ENCODE peak calls at places on chromosomes 5 and 9, in seven cellular contexts. One of them, this sample, is unnamed.

GRCh38 chr9:109481747-109482325 is 16.3 kb downstream of the PTPN3 start:
- DNase-seq in AG04450: no peak
- DNase-seq in fibroblast of pulmonary artery: no peak
- DNase-seq in Peyer's patch: no peak
- DNase-seq in hepatocyte: no peak
- DNase-seq in IMR-90: no peak
- DNase-seq in A549: no peak
- DNase-seq in this sample: no peak

GRCh38 chr5:98065261-98065909 is 708.1 kb upstream of the RGMB start:
- DNase-seq in AG04450: no peak
- DNase-seq in fibroblast of pulmonary artery: no peak
- DNase-seq in Peyer's patch: no peak
- DNase-seq in hepatocyte: no peak
- DNase-seq in IMR-90: peak
- DNase-seq in A549: no peak
- DNase-seq in this sample: no peak

GRCh38 chr5:34037829-34038228 is 5.2 kb downstream of the C1QTNF3 start:
- DNase-seq in AG04450: no peak
- DNase-seq in fibroblast of pulmonary artery: no peak
- DNase-seq in Peyer's patch: no peak
- DNase-seq in hepatocyte: no peak
- DNase-seq in IMR-90: no peak
- DNase-seq in A549: no peak
- DNase-seq in this sample: no peak

GRCh38 chr5:155053482-155053881 is 39.9 kb downstream of the KIF4B start:
- DNase-seq in AG04450: no peak
- DNase-seq in fibroblast of pulmonary artery: no peak
- DNase-seq in Peyer's patch: no peak
- DNase-seq in hepatocyte: peak
- DNase-seq in IMR-90: no peak
- DNase-seq in A549: no peak
- DNase-seq in this sample: no peak

GRCh38 chr5:157072508-157072907 is 13.6 kb upstream of the HAVCR1 start:
- DNase-seq in AG04450: no peak
- DNase-seq in fibroblast of pulmonary artery: no peak
- DNase-seq in Peyer's patch: no peak
- DNase-seq in hepatocyte: no peak
- DNase-seq in IMR-90: no peak
- DNase-seq in A549: no peak
- DNase-seq in this sample: no peak

GRCh38 chr9:95055851-95056551 is 261.5 kb downstream of the FANCC start:
- DNase-seq in AG04450: peak
- DNase-seq in fibroblast of pulmonary artery: peak
- DNase-seq in Peyer's patch: no peak
- DNase-seq in hepatocyte: no peak
- DNase-seq in IMR-90: peak
- DNase-seq in A549: no peak
- DNase-seq in this sample: no peak

GRCh38 chr9:219670-220365 is 5.2 kb downstream of the DOCK8 start:
- DNase-seq in AG04450: no peak
- DNase-seq in fibroblast of pulmonary artery: no peak
- DNase-seq in Peyer's patch: no peak
- DNase-seq in hepatocyte: no peak
- DNase-seq in IMR-90: no peak
- DNase-seq in A549: no peak
- DNase-seq in this sample: no peak

GRCh38 chr5:82365744-82366228 is 87.6 kb upstream of the RPS23 start:
- DNase-seq in AG04450: no peak
- DNase-seq in fibroblast of pulmonary artery: peak
- DNase-seq in Peyer's patch: no peak
- DNase-seq in hepatocyte: peak
- DNase-seq in IMR-90: peak
- DNase-seq in A549: peak
- DNase-seq in this sample: no peak

GRCh38 chr9:120412425-120412951 is 167.5 kb downstream of the CDK5RAP2 start:
- DNase-seq in AG04450: peak
- DNase-seq in fibroblast of pulmonary artery: peak
- DNase-seq in Peyer's patch: no peak
- DNase-seq in hepatocyte: peak
- DNase-seq in IMR-90: peak
- DNase-seq in A549: no peak
- DNase-seq in this sample: peak

GRCh38 chr9:128115187-128116103 is 12.1 kb downstream of the PTGES2 start:
- DNase-seq in AG04450: no peak
- DNase-seq in fibroblast of pulmonary artery: no peak
- DNase-seq in Peyer's patch: peak
- DNase-seq in hepatocyte: peak
- DNase-seq in IMR-90: no peak
- DNase-seq in A549: no peak
- DNase-seq in this sample: no peak

GRCh38 chr9:37466037-37466709 is 923 bp upstream of the ZBTB5 start:
- DNase-seq in AG04450: peak
- DNase-seq in fibroblast of pulmonary artery: peak
- DNase-seq in Peyer's patch: peak
- DNase-seq in hepatocyte: peak
- DNase-seq in IMR-90: no peak
- DNase-seq in A549: peak
- DNase-seq in this sample: peak

GRCh38 chr5:168872246-168872645 is 293.1 kb upstream of the PANK3 start:
- DNase-seq in AG04450: no peak
- DNase-seq in fibroblast of pulmonary artery: no peak
- DNase-seq in Peyer's patch: no peak
- DNase-seq in hepatocyte: no peak
- DNase-seq in IMR-90: no peak
- DNase-seq in A549: no peak
- DNase-seq in this sample: no peak

GRCh38 chr5:43485406-43485805 is 1.7 kb upstream of the TMEM267 start:
- DNase-seq in AG04450: no peak
- DNase-seq in fibroblast of pulmonary artery: no peak
- DNase-seq in Peyer's patch: no peak
- DNase-seq in hepatocyte: peak
- DNase-seq in IMR-90: peak
- DNase-seq in A549: peak
- DNase-seq in this sample: no peak

GRCh38 chr9:122215663-122216062 is 13.1 kb downstream of the LHX6 start:
- DNase-seq in AG04450: no peak
- DNase-seq in fibroblast of pulmonary artery: no peak
- DNase-seq in Peyer's patch: no peak
- DNase-seq in hepatocyte: no peak
- DNase-seq in IMR-90: no peak
- DNase-seq in A549: no peak
- DNase-seq in this sample: no peak

GRCh38 chr5:73374520-73375235 is 73.9 kb downstream of the FOXD1 start:
- DNase-seq in AG04450: no peak
- DNase-seq in fibroblast of pulmonary artery: peak
- DNase-seq in Peyer's patch: no peak
- DNase-seq in hepatocyte: no peak
- DNase-seq in IMR-90: peak
- DNase-seq in A549: peak
- DNase-seq in this sample: no peak

GRCh38 chr9:98057095-98057799 is 715 bp downstream of the NANS start:
- DNase-seq in AG04450: no peak
- DNase-seq in fibroblast of pulmonary artery: no peak
- DNase-seq in Peyer's patch: no peak
- DNase-seq in hepatocyte: no peak
- DNase-seq in IMR-90: peak
- DNase-seq in A549: no peak
- DNase-seq in this sample: no peak

GRCh38 chr9:93039456-93039855 is 19.0 kb upstream of the SUSD3 start:
- DNase-seq in AG04450: no peak
- DNase-seq in fibroblast of pulmonary artery: no peak
- DNase-seq in Peyer's patch: no peak
- DNase-seq in hepatocyte: no peak
- DNase-seq in IMR-90: no peak
- DNase-seq in A549: no peak
- DNase-seq in this sample: no peak

GRCh38 chr5:149639718-149640117 is 58.4 kb downstream of the ARHGEF37 start:
- DNase-seq in AG04450: no peak
- DNase-seq in fibroblast of pulmonary artery: no peak
- DNase-seq in Peyer's patch: no peak
- DNase-seq in hepatocyte: no peak
- DNase-seq in IMR-90: no peak
- DNase-seq in A549: no peak
- DNase-seq in this sample: no peak

GRCh38 chr5:149641000-149641576 is 59.8 kb downstream of the ARHGEF37 start:
- DNase-seq in AG04450: no peak
- DNase-seq in fibroblast of pulmonary artery: peak
- DNase-seq in Peyer's patch: peak
- DNase-seq in hepatocyte: peak
- DNase-seq in IMR-90: peak
- DNase-seq in A549: peak
- DNase-seq in this sample: no peak

GRCh38 chr5:149640350-149640999 is 59.2 kb downstream of the ARHGEF37 start:
- DNase-seq in AG04450: no peak
- DNase-seq in fibroblast of pulmonary artery: no peak
- DNase-seq in Peyer's patch: no peak
- DNase-seq in hepatocyte: no peak
- DNase-seq in IMR-90: no peak
- DNase-seq in A549: no peak
- DNase-seq in this sample: no peak

GRCh38 chr5:149643781-149644180 is 62.5 kb downstream of the ARHGEF37 start:
- DNase-seq in AG04450: no peak
- DNase-seq in fibroblast of pulmonary artery: no peak
- DNase-seq in Peyer's patch: no peak
- DNase-seq in hepatocyte: no peak
- DNase-seq in IMR-90: no peak
- DNase-seq in A549: no peak
- DNase-seq in this sample: no peak

DNA sequence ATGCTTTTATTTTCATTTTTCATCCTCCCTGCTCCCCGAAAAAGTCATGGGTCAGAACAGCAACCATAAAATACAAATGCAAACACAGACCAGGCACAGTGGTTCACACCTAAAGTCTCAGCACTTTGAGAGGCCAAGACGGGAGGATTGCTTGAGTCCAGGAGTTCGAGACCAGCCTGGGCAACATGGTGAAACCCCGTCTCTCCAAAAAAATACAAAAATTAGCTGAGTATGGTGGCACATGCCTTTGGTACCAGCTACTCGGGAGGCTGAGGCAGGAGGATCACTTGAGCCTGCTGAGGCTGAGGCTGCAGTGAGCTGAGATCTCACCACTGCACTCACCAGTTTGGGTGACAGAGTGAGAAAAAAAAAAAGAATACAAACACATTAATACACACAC is 60.3 kb downstream of the ARHGEF37 start:
- DNase-seq in AG04450: no peak
- DNase-seq in fibroblast of pulmonary artery: no peak
- DNase-seq in Peyer's patch: no peak
- DNase-seq in hepatocyte: no peak
- DNase-seq in IMR-90: no peak
- DNase-seq in A549: no peak
- DNase-seq in this sample: no peak
- H3K4me3 ChIP-seq in AG04450: no peak
- H3K4me3 ChIP-seq in fibroblast of pulmonary artery: no peak
- H3K4me3 ChIP-seq in Peyer's patch: no peak
- H3K4me3 ChIP-seq in hepatocyte: no peak
- H3K4me3 ChIP-seq in IMR-90: no peak
- H3K4me3 ChIP-seq in A549: no peak
- H3K4me3 ChIP-seq in this sample: no peak

DNA sequence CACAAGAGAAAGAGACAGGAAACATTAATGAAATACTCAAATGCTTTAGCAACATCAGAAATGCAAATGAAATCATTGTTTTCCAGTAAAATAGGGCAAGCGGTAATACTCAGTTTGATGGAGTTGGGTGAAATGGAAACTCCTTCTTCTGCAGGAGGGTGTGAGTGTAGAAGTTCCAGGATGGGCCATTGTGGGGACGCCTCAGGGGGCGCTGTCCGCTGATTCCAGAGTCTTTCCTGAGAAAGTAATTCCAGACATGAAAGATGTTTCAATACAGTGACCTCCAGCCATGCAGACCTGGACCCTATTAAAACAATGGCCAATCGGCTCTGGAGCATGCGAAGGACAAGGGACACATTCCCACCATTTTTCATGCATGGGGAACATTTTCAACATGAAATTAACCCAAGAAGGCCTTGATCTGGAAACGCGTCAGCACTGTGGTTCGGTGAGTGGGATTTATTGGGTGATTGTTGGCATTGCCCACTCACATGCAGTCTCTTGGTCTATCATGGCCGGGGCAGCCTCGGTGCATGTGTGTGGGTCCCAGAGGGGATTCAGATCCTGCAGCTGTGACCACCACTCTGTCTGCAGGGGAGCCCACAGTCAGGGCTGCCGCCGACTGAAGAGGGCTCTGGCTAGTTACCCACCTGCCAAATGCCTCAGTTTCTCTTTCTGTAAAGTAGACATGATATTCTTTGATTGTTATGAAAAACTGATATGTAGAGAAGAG is 132.6 kb upstream of the IRX4 start:
- DNase-seq in AG04450: no peak
- DNase-seq in fibroblast of pulmonary artery: no peak
- DNase-seq in Peyer's patch: no peak
- DNase-seq in hepatocyte: no peak
- DNase-seq in IMR-90: no peak
- DNase-seq in A549: no peak
- DNase-seq in this sample: no peak
- TF ChIP-seq CTCF in AG04450: no peak
- TF ChIP-seq CTCF in fibroblast of pulmonary artery: no peak
- TF ChIP-seq CTCF in Peyer's patch: no peak
- TF ChIP-seq CTCF in hepatocyte: no peak
- TF ChIP-seq CTCF in IMR-90: no peak
- TF ChIP-seq CTCF in A549: no peak
- TF ChIP-seq CTCF in this sample: no peak

GRCh38 chr5:139295692-139296091 is 2.2 kb downstream of the MATR3 start:
- DNase-seq in AG04450: no peak
- DNase-seq in fibroblast of pulmonary artery: no peak
- DNase-seq in Peyer's patch: no peak
- DNase-seq in hepatocyte: no peak
- DNase-seq in IMR-90: peak
- DNase-seq in A549: no peak
- DNase-seq in this sample: no peak

GRCh38 chr5:139296862-139297326 is 3.4 kb downstream of the MATR3 start:
- DNase-seq in AG04450: no peak
- DNase-seq in fibroblast of pulmonary artery: no peak
- DNase-seq in Peyer's patch: no peak
- DNase-seq in hepatocyte: no peak
- DNase-seq in IMR-90: no peak
- DNase-seq in A549: no peak
- DNase-seq in this sample: no peak

GRCh38 chr5:139297439-139298133 is 4.0 kb downstream of the MATR3 start:
- DNase-seq in AG04450: no peak
- DNase-seq in fibroblast of pulmonary artery: no peak
- DNase-seq in Peyer's patch: no peak
- DNase-seq in hepatocyte: no peak
- DNase-seq in IMR-90: no peak
- DNase-seq in A549: no peak
- DNase-seq in this sample: no peak

GRCh38 chr5:139294372-139295165 is 1.0 kb downstream of the MATR3 start:
- DNase-seq in AG04450: peak
- DNase-seq in fibroblast of pulmonary artery: peak
- DNase-seq in Peyer's patch: peak
- DNase-seq in hepatocyte: peak
- DNase-seq in IMR-90: peak
- DNase-seq in A549: peak
- DNase-seq in this sample: no peak

GRCh38 chr5:139296198-139296597 is 2.7 kb downstream of the MATR3 start:
- DNase-seq in AG04450: no peak
- DNase-seq in fibroblast of pulmonary artery: no peak
- DNase-seq in Peyer's patch: no peak
- DNase-seq in hepatocyte: no peak
- DNase-seq in IMR-90: no peak
- DNase-seq in A549: no peak
- DNase-seq in this sample: no peak
- H3K4me3 ChIP-seq in AG04450: peak
- H3K4me3 ChIP-seq in fibroblast of pulmonary artery: peak
- H3K4me3 ChIP-seq in Peyer's patch: no peak
- H3K4me3 ChIP-seq in hepatocyte: peak
- H3K4me3 ChIP-seq in IMR-90: no peak
- H3K4me3 ChIP-seq in A549: peak
- H3K4me3 ChIP-seq in this sample: no peak

GRCh38 chr5:66796306-66797292 is 200.4 kb downstream of the MAST4 start:
- DNase-seq in AG04450: no peak
- DNase-seq in fibroblast of pulmonary artery: peak
- DNase-seq in Peyer's patch: no peak
- DNase-seq in hepatocyte: no peak
- DNase-seq in IMR-90: peak
- DNase-seq in A549: peak
- DNase-seq in this sample: no peak
- TF ChIP-seq CTCF in AG04450: peak
- TF ChIP-seq CTCF in fibroblast of pulmonary artery: peak
- TF ChIP-seq CTCF in Peyer's patch: no peak
- TF ChIP-seq CTCF in hepatocyte: peak
- TF ChIP-seq CTCF in IMR-90: no peak
- TF ChIP-seq CTCF in A549: no peak
- TF ChIP-seq CTCF in this sample: no peak

This sample was measured in BJ.